ENCODE peak calls at places on chromosomes 2 and 18, in nine cellular contexts. One of them, this sample, is unnamed.

GRCh38 chr2:44974064-44974715 is 32.7 kb downstream of the SIX3 start:
- DNase-seq in astrocyte of the spinal cord: no peak
- DNase-seq in A549: peak; percentile 79
- DNase-seq in HepG2: peak; percentile 52
- DNase-seq in fibroblast of pulmonary artery: peak; percentile 55
- DNase-seq in GM23338: peak; percentile 98
- DNase-seq in WTC11: peak; percentile 71
- DNase-seq in heart left ventricle: no peak
- DNase-seq in adrenal gland: no peak
- DNase-seq in this sample: no peak

GRCh38 chr2:110104025-110104771 is 11.4 kb downstream of the MALL start:
- DNase-seq in astrocyte of the spinal cord: peak; percentile 41
- DNase-seq in A549: no peak
- DNase-seq in HepG2: no peak
- DNase-seq in fibroblast of pulmonary artery: no peak
- DNase-seq in GM23338: no peak
- DNase-seq in WTC11: no peak
- DNase-seq in heart left ventricle: peak; percentile 4
- DNase-seq in adrenal gland: no peak
- DNase-seq in this sample: no peak

GRCh38 chr18:75066936-75067335 is 142.0 kb downstream of the PTGR3 start:
- DNase-seq in astrocyte of the spinal cord: no peak
- DNase-seq in A549: no peak
- DNase-seq in HepG2: no peak
- DNase-seq in fibroblast of pulmonary artery: no peak
- DNase-seq in GM23338: no peak
- DNase-seq in WTC11: no peak
- DNase-seq in heart left ventricle: no peak
- DNase-seq in adrenal gland: no peak
- DNase-seq in this sample: no peak

GRCh38 chr2:205613970-205614559 is 68.2 kb upstream of the NRP2 start:
- DNase-seq in astrocyte of the spinal cord: no peak
- DNase-seq in A549: no peak
- DNase-seq in HepG2: no peak
- DNase-seq in fibroblast of pulmonary artery: no peak
- DNase-seq in GM23338: no peak
- DNase-seq in WTC11: no peak
- DNase-seq in heart left ventricle: no peak
- DNase-seq in adrenal gland: no peak
- DNase-seq in this sample: no peak

GRCh38 chr2:190649035-190649797 is at the start of gene NAB1:
- DNase-seq in astrocyte of the spinal cord: peak; percentile 43
- DNase-seq in A549: peak; percentile 31
- DNase-seq in HepG2: peak; percentile 15
- DNase-seq in fibroblast of pulmonary artery: peak; percentile 54
- DNase-seq in GM23338: peak; percentile 72
- DNase-seq in WTC11: peak; percentile 60
- DNase-seq in heart left ventricle: peak; percentile 68
- DNase-seq in adrenal gland: peak; percentile 62
- DNase-seq in this sample: peak; percentile 71

GRCh38 chr2:143759455-143759854 is 630.2 kb downstream of the ARHGAP15 start:
- DNase-seq in astrocyte of the spinal cord: no peak
- DNase-seq in A549: no peak
- DNase-seq in HepG2: no peak
- DNase-seq in fibroblast of pulmonary artery: no peak
- DNase-seq in GM23338: peak; percentile 88
- DNase-seq in WTC11: peak; percentile 56
- DNase-seq in heart left ventricle: no peak
- DNase-seq in adrenal gland: no peak
- DNase-seq in this sample: no peak

GRCh38 chr2:10989782-10990181 is 78.0 kb downstream of the KCNF1 start:
- DNase-seq in astrocyte of the spinal cord: no peak
- DNase-seq in A549: no peak
- DNase-seq in HepG2: no peak
- DNase-seq in fibroblast of pulmonary artery: no peak
- DNase-seq in GM23338: no peak
- DNase-seq in WTC11: no peak
- DNase-seq in heart left ventricle: no peak
- DNase-seq in adrenal gland: no peak
- DNase-seq in this sample: no peak

GRCh38 chr2:64453710-64454315 is at the start of gene LGALSL:
- DNase-seq in astrocyte of the spinal cord: peak; percentile 29
- DNase-seq in A549: peak; percentile 76
- DNase-seq in HepG2: peak; percentile 66
- DNase-seq in fibroblast of pulmonary artery: peak; percentile 43
- DNase-seq in GM23338: peak; percentile 88
- DNase-seq in WTC11: peak; percentile 85
- DNase-seq in heart left ventricle: peak; percentile 83
- DNase-seq in adrenal gland: peak; percentile 85
- DNase-seq in this sample: peak; percentile 90

DNA sequence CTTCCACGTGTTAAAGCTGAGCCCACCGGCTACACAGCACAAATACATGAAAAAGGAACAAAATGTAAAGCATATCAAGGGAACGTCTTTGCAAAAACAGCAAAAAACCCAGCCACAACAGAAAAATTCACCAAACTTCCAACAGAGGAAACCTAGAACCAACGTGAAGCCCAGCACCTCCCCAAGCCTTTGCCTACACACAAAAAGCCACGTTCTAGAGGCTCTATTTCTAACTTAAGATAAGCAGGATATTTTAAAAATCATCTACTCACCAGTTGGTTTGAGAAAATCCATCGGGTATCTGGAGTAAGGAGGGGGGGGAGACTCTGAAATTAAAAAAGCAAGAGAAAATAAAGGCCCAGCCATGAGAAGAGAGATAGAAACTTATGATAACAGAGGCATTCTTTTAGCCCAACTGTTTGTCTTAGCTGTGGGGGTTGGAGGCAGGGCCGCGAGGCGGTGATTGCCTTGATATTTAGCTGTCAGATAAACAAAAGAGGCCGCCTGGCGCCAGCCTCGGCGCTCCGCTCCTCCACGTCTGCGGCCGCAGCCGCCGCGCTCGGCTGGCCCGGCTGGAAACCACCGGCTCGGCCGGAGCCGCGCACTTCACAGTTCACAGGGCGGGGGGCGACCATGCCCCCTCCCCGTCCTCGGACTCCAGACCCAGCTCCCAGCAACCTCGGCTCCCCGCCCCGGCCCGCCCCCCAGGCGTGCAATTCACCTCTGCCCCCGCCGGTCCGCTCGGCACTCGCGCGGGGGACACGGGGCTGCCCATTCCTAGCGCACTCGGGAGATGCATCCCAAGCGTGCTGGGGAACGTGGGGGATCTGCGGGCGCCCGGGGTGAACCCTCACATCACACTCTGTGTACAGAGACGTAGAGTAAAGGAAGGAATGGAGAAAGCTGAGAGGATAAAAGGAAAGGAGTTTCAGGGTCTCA is 2.4 kb downstream of the SMAD7 start:
- DNase-seq in astrocyte of the spinal cord: peak; percentile 78
- DNase-seq in A549: no peak
- DNase-seq in HepG2: peak; percentile 94
- DNase-seq in fibroblast of pulmonary artery: peak; percentile 74
- DNase-seq in GM23338: peak; percentile 69
- DNase-seq in WTC11: peak; percentile 63
- DNase-seq in heart left ventricle: no peak
- DNase-seq in adrenal gland: peak; percentile 64
- DNase-seq in this sample: peak; percentile 67
- TF ChIP-seq CTCF in astrocyte of the spinal cord: no peak
- TF ChIP-seq CTCF in A549: no peak
- TF ChIP-seq CTCF in HepG2: peak; percentile 21
- TF ChIP-seq CTCF in fibroblast of pulmonary artery: no peak
- TF ChIP-seq CTCF in GM23338: no peak
- TF ChIP-seq CTCF in WTC11: no peak
- TF ChIP-seq CTCF in heart left ventricle: no peak
- TF ChIP-seq CTCF in adrenal gland: peak; percentile 6
- TF ChIP-seq CTCF in this sample: no peak

GRCh38 chr2:222670191-222671038 is 1.0 kb upstream of the MOGAT1 start:
- DNase-seq in astrocyte of the spinal cord: no peak
- DNase-seq in A549: no peak
- DNase-seq in HepG2: peak; percentile 90
- DNase-seq in fibroblast of pulmonary artery: no peak
- DNase-seq in GM23338: no peak
- DNase-seq in WTC11: no peak
- DNase-seq in heart left ventricle: no peak
- DNase-seq in adrenal gland: no peak
- DNase-seq in this sample: no peak

GRCh38 chr2:222672068-222672401 is 577 bp downstream of the MOGAT1 start:
- DNase-seq in astrocyte of the spinal cord: no peak
- DNase-seq in A549: no peak
- DNase-seq in HepG2: no peak
- DNase-seq in fibroblast of pulmonary artery: no peak
- DNase-seq in GM23338: peak; percentile 16
- DNase-seq in WTC11: no peak
- DNase-seq in heart left ventricle: no peak
- DNase-seq in adrenal gland: no peak
- DNase-seq in this sample: no peak

GRCh38 chr2:222673273-222673672 is 1.8 kb downstream of the MOGAT1 start:
- DNase-seq in astrocyte of the spinal cord: no peak
- DNase-seq in A549: no peak
- DNase-seq in HepG2: no peak
- DNase-seq in fibroblast of pulmonary artery: no peak
- DNase-seq in GM23338: no peak
- DNase-seq in WTC11: no peak
- DNase-seq in heart left ventricle: no peak
- DNase-seq in adrenal gland: no peak
- DNase-seq in this sample: no peak

GRCh38 chr2:222671259-222672067 is at the start of gene MOGAT1:
- DNase-seq in astrocyte of the spinal cord: peak; percentile 20
- DNase-seq in A549: peak; percentile 11
- DNase-seq in HepG2: peak; percentile 71
- DNase-seq in fibroblast of pulmonary artery: peak; percentile 7
- DNase-seq in GM23338: peak; percentile 91
- DNase-seq in WTC11: peak; percentile 77
- DNase-seq in heart left ventricle: peak; percentile 22
- DNase-seq in adrenal gland: peak; percentile 28
- DNase-seq in this sample: peak; percentile 26

DNA sequence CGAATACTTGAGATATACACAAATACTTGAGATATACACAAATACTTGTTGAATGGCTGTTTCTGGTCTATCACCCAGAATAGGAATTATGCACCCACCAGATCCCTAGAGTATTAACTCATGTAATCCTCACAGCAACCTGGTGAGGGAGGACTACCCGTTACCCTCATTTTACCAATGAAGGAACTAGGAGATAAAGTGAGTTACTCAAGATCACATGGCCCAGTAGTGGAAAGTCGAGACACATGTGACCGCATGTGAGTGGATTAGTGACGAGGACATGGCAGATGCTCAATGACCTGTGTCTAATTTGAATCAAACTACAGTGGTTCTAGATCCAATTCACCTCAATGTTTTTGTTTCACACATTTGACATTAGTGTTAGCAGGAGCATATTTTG is 2.4 kb downstream of the MOGAT1 start:
- DNase-seq in astrocyte of the spinal cord: no peak
- DNase-seq in A549: no peak
- DNase-seq in HepG2: no peak
- DNase-seq in fibroblast of pulmonary artery: no peak
- DNase-seq in GM23338: peak; percentile 18
- DNase-seq in WTC11: no peak
- DNase-seq in heart left ventricle: no peak
- DNase-seq in adrenal gland: no peak
- DNase-seq in this sample: no peak
- TF ChIP-seq CTCF in astrocyte of the spinal cord: no peak
- TF ChIP-seq CTCF in A549: no peak
- TF ChIP-seq CTCF in HepG2: no peak
- TF ChIP-seq CTCF in fibroblast of pulmonary artery: no peak
- TF ChIP-seq CTCF in GM23338: no peak
- TF ChIP-seq CTCF in WTC11: no peak
- TF ChIP-seq CTCF in heart left ventricle: no peak
- TF ChIP-seq CTCF in adrenal gland: no peak
- TF ChIP-seq CTCF in this sample: no peak

GRCh38 chr18:14922031-14922430 is 174.1 kb downstream of the ANKRD30B start:
- DNase-seq in astrocyte of the spinal cord: no peak
- DNase-seq in A549: no peak
- DNase-seq in HepG2: no peak
- DNase-seq in fibroblast of pulmonary artery: no peak
- DNase-seq in GM23338: no peak
- DNase-seq in WTC11: no peak
- DNase-seq in heart left ventricle: no peak
- DNase-seq in adrenal gland: no peak
- DNase-seq in this sample: no peak

GRCh38 chr18:14919666-14920065 is 171.7 kb downstream of the ANKRD30B start:
- DNase-seq in astrocyte of the spinal cord: no peak
- DNase-seq in A549: no peak
- DNase-seq in HepG2: peak; percentile 3
- DNase-seq in fibroblast of pulmonary artery: no peak
- DNase-seq in GM23338: no peak
- DNase-seq in WTC11: no peak
- DNase-seq in heart left ventricle: no peak
- DNase-seq in adrenal gland: no peak
- DNase-seq in this sample: no peak

GRCh38 chr18:14922965-14923565 is 175.1 kb downstream of the ANKRD30B start:
- DNase-seq in astrocyte of the spinal cord: no peak
- DNase-seq in A549: no peak
- DNase-seq in HepG2: no peak
- DNase-seq in fibroblast of pulmonary artery: no peak
- DNase-seq in GM23338: no peak
- DNase-seq in WTC11: no peak
- DNase-seq in heart left ventricle: no peak
- DNase-seq in adrenal gland: no peak
- DNase-seq in this sample: no peak

GRCh38 chr18:14921547-14921946 is 173.6 kb downstream of the ANKRD30B start:
- DNase-seq in astrocyte of the spinal cord: no peak
- DNase-seq in A549: no peak
- DNase-seq in HepG2: no peak
- DNase-seq in fibroblast of pulmonary artery: no peak
- DNase-seq in GM23338: no peak
- DNase-seq in WTC11: no peak
- DNase-seq in heart left ventricle: no peak
- DNase-seq in adrenal gland: no peak
- DNase-seq in this sample: no peak

DNA sequence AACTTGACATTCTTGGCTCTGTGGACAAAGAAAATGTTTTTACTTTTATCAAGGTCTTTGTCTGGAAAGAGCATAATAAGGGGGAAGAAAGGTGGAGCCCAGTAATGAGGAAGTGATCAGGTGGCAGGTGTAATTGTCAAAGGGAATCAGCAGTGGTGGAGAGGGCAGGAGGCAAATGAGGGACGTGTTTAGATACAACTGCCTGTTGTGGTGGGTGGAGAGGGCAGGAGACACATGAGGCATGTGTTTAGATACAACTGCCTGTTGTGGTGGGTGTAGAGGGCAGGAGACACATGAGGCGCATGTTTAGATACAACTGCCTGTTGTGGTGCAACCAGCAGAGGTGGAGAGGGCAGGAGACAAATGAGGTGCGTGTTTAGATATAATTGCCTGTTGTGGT is 173.0 kb downstream of the ANKRD30B start:
- DNase-seq in astrocyte of the spinal cord: no peak
- DNase-seq in A549: no peak
- DNase-seq in HepG2: no peak
- DNase-seq in fibroblast of pulmonary artery: no peak
- DNase-seq in GM23338: no peak
- DNase-seq in WTC11: no peak
- DNase-seq in heart left ventricle: no peak
- DNase-seq in adrenal gland: no peak
- DNase-seq in this sample: no peak
- TF ChIP-seq CTCF in astrocyte of the spinal cord: no peak
- TF ChIP-seq CTCF in A549: no peak
- TF ChIP-seq CTCF in HepG2: no peak
- TF ChIP-seq CTCF in fibroblast of pulmonary artery: no peak
- TF ChIP-seq CTCF in GM23338: no peak
- TF ChIP-seq CTCF in WTC11: no peak
- TF ChIP-seq CTCF in heart left ventricle: no peak
- TF ChIP-seq CTCF in adrenal gland: no peak
- TF ChIP-seq CTCF in this sample: no peak

GRCh38 chr2:128720440-128721022 is 401.9 kb upstream of the HS6ST1 start:
- DNase-seq in astrocyte of the spinal cord: no peak
- DNase-seq in A549: no peak
- DNase-seq in HepG2: no peak
- DNase-seq in fibroblast of pulmonary artery: no peak
- DNase-seq in GM23338: peak; percentile 24
- DNase-seq in WTC11: no peak
- DNase-seq in heart left ventricle: no peak
- DNase-seq in adrenal gland: no peak
- DNase-seq in this sample: no peak
- TF ChIP-seq CTCF in astrocyte of the spinal cord: no peak
- TF ChIP-seq CTCF in A549: no peak
- TF ChIP-seq CTCF in HepG2: no peak
- TF ChIP-seq CTCF in fibroblast of pulmonary artery: peak; percentile 21
- TF ChIP-seq CTCF in GM23338: no peak
- TF ChIP-seq CTCF in WTC11: no peak
- TF ChIP-seq CTCF in heart left ventricle: peak; percentile 5
- TF ChIP-seq CTCF in adrenal gland: no peak
- TF ChIP-seq CTCF in this sample: no peak